ENCODE peak calls at places on chromosomes 11 and 22, in five cellular contexts. One of them, this sample, is unnamed.

GRCh38 chr11:72773291-72773690 is 20.6 kb downstream of the STARD10 start:
- DNase-seq in pancreas: peak; percentile 77
- DNase-seq in fibroblast of the aortic adventitia: peak; percentile 85
- DNase-seq in right lobe of liver: no peak
- DNase-seq in K562: no peak
- DNase-seq in this sample: no peak

GRCh38 chr11:14643697-14644395 is at the start of gene PDE3B:
- DNase-seq in right lobe of liver: peak; percentile 94
- DNase-seq in K562: peak; percentile 44
- DNase-seq in pancreas: peak; percentile 93
- DNase-seq in fibroblast of the aortic adventitia: peak; percentile 14
- DNase-seq in this sample: peak; percentile 93

GRCh38 chr11:1051356-1052132 is 15.0 kb upstream of the MUC6 start:
- DNase-seq in fibroblast of the aortic adventitia: no peak
- DNase-seq in right lobe of liver: peak; percentile 46
- DNase-seq in pancreas: peak; percentile 68
- DNase-seq in K562: no peak
- DNase-seq in this sample: no peak

GRCh38 chr11:12285106-12285505 is 92.3 kb upstream of the PARVA start:
- DNase-seq in pancreas: no peak
- DNase-seq in right lobe of liver: no peak
- DNase-seq in K562: no peak
- DNase-seq in fibroblast of the aortic adventitia: peak; percentile 98
- DNase-seq in this sample: peak; percentile 48

GRCh38 chr11:76735218-76735480 is 48.0 kb upstream of the TSKU start:
- DNase-seq in right lobe of liver: no peak
- DNase-seq in pancreas: no peak
- DNase-seq in K562: no peak
- DNase-seq in fibroblast of the aortic adventitia: no peak
- DNase-seq in this sample: no peak

GRCh38 chr11:123314972-123315371 is 115.1 kb upstream of the GRAMD1B start:
- DNase-seq in fibroblast of the aortic adventitia: no peak
- DNase-seq in right lobe of liver: no peak
- DNase-seq in K562: no peak
- DNase-seq in pancreas: no peak
- DNase-seq in this sample: no peak

GRCh38 chr11:94151311-94151710 is 22.7 kb downstream of the PANX1 start:
- DNase-seq in fibroblast of the aortic adventitia: no peak
- DNase-seq in right lobe of liver: no peak
- DNase-seq in K562: no peak
- DNase-seq in pancreas: no peak
- DNase-seq in this sample: no peak

GRCh38 chr11:65817312-65817814 is 16.4 kb upstream of the SNX32 start:
- DNase-seq in right lobe of liver: no peak
- DNase-seq in fibroblast of the aortic adventitia: peak; percentile 27
- DNase-seq in pancreas: no peak
- DNase-seq in K562: peak; percentile 14
- DNase-seq in this sample: no peak

GRCh38 chr22:38781033-38781432 is 12.9 kb downstream of the DNAL4 start:
- DNase-seq in fibroblast of the aortic adventitia: no peak
- DNase-seq in right lobe of liver: no peak
- DNase-seq in K562: no peak
- DNase-seq in pancreas: no peak
- DNase-seq in this sample: no peak

GRCh38 chr11:28619870-28620540 is 511.8 kb downstream of the METTL15 start:
- DNase-seq in fibroblast of the aortic adventitia: peak; percentile 67
- DNase-seq in K562: no peak
- DNase-seq in right lobe of liver: no peak
- DNase-seq in pancreas: no peak
- DNase-seq in this sample: no peak

GRCh38 chr11:57072640-57073039 is 83.9 kb downstream of the OR5AK2 start:
- DNase-seq in right lobe of liver: no peak
- DNase-seq in fibroblast of the aortic adventitia: peak; percentile 99
- DNase-seq in K562: no peak
- DNase-seq in pancreas: no peak
- DNase-seq in this sample: no peak

GRCh38 chr11:12762696-12763324 is 88.6 kb downstream of the TEAD1 start:
- DNase-seq in fibroblast of the aortic adventitia: no peak
- DNase-seq in K562: no peak
- DNase-seq in pancreas: no peak
- DNase-seq in right lobe of liver: no peak
- DNase-seq in this sample: no peak

GRCh38 chr11:1129666-1130160 is 28.0 kb upstream of the MUC5AC start:
- DNase-seq in fibroblast of the aortic adventitia: no peak
- DNase-seq in pancreas: no peak
- DNase-seq in K562: no peak
- DNase-seq in right lobe of liver: peak; percentile 46
- DNase-seq in this sample: no peak

GRCh38 chr11:88603499-88603898 is 266.0 kb upstream of the CTSC start:
- DNase-seq in right lobe of liver: no peak
- DNase-seq in fibroblast of the aortic adventitia: peak; percentile 92
- DNase-seq in pancreas: no peak
- DNase-seq in K562: no peak
- DNase-seq in this sample: no peak

GRCh38 chr11:1931326-1931725 is 11.8 kb downstream of the TNNT3 start:
- DNase-seq in fibroblast of the aortic adventitia: peak; percentile 70
- DNase-seq in right lobe of liver: peak; percentile 48
- DNase-seq in K562: no peak
- DNase-seq in pancreas: peak; percentile 17
- DNase-seq in this sample: no peak

GRCh38 chr11:75014129-75014528 is 25.4 kb downstream of the NEU3 start:
- DNase-seq in pancreas: no peak
- DNase-seq in fibroblast of the aortic adventitia: peak; percentile 79
- DNase-seq in right lobe of liver: no peak
- DNase-seq in K562: no peak
- DNase-seq in this sample: no peak

GRCh38 chr11:113448311-113448666 is 26.9 kb downstream of the DRD2 start:
- DNase-seq in pancreas: no peak
- DNase-seq in right lobe of liver: no peak
- DNase-seq in fibroblast of the aortic adventitia: no peak
- DNase-seq in K562: no peak
- DNase-seq in this sample: no peak

GRCh38 chr11:77252555-77253270 is 48.8 kb downstream of the GDPD4 start:
- DNase-seq in K562: no peak
- DNase-seq in pancreas: no peak
- DNase-seq in right lobe of liver: peak; percentile 59
- DNase-seq in fibroblast of the aortic adventitia: no peak
- DNase-seq in this sample: no peak

GRCh38 chr11:3051435-3052108 is 5.7 kb downstream of the CARS1 start:
- DNase-seq in fibroblast of the aortic adventitia: no peak
- DNase-seq in pancreas: no peak
- DNase-seq in right lobe of liver: no peak
- DNase-seq in K562: no peak
- DNase-seq in this sample: peak; percentile 38

GRCh38 chr11:1530686-1531256 is 41.3 kb downstream of the DUSP8 start:
- DNase-seq in pancreas: peak; percentile 55
- DNase-seq in K562: no peak
- DNase-seq in right lobe of liver: no peak
- DNase-seq in fibroblast of the aortic adventitia: no peak
- DNase-seq in this sample: no peak

GRCh38 chr22:39309364-39309861 is 10.0 kb downstream of the RPL3 start:
- DNase-seq in right lobe of liver: no peak
- DNase-seq in fibroblast of the aortic adventitia: no peak
- DNase-seq in pancreas: peak; percentile 52
- DNase-seq in K562: no peak
- DNase-seq in this sample: no peak

GRCh38 chr11:75845324-75845723 is 30.3 kb downstream of the UVRAG start:
- DNase-seq in K562: no peak
- DNase-seq in right lobe of liver: no peak
- DNase-seq in pancreas: no peak
- DNase-seq in fibroblast of the aortic adventitia: no peak
- DNase-seq in this sample: no peak

GRCh38 chr22:31631381-31631780 is 30.6 kb downstream of the PISD start:
- DNase-seq in fibroblast of the aortic adventitia: no peak
- DNase-seq in right lobe of liver: no peak
- DNase-seq in pancreas: no peak
- DNase-seq in K562: no peak
- DNase-seq in this sample: no peak

GRCh38 chr11:119316729-119317591 is at the start of gene MCAM:
- DNase-seq in right lobe of liver: peak; percentile 61
- DNase-seq in fibroblast of the aortic adventitia: peak; percentile 11
- DNase-seq in pancreas: peak; percentile 79
- DNase-seq in K562: peak; percentile 92
- DNase-seq in this sample: peak; percentile 93

GRCh38 chr11:35145249-35145648 is 6.3 kb downstream of the CD44 start:
- DNase-seq in pancreas: peak; percentile 70
- DNase-seq in right lobe of liver: peak; percentile 56
- DNase-seq in K562: peak; percentile 25
- DNase-seq in fibroblast of the aortic adventitia: no peak
- DNase-seq in this sample: peak; percentile 74
- H3K4me3 ChIP-seq in pancreas: no peak overlapping the region
- H3K4me3 ChIP-seq in right lobe of liver: no peak overlapping the region
- H3K4me3 ChIP-seq in K562: no peak overlapping the region
- H3K4me3 ChIP-seq in fibroblast of the aortic adventitia: peak overlapping the region; percentile 18
- H3K4me3 ChIP-seq in this sample: peak overlapping the region; percentile 23

DNA sequence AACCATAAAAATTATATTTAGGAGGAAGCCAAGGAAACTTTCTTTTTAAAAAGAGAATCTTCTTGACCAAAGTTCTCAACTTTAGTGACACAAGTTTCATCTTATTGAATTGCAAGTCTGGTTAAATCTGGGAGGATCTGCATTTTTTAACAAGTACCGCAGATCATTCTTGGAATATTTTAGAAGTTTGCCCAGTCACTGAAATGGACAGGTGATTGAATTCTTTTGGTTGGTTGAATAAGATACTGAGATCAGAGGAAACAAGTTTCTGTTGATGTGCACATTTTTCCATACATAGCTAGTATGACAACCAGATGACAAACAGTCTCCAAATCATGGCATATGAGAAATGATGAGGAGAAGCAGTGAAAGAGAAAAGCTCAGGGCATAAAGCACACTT is 50.2 kb downstream of the SLN start:
- DNase-seq in right lobe of liver: no peak
- DNase-seq in K562: no peak
- DNase-seq in fibroblast of the aortic adventitia: no peak
- DNase-seq in pancreas: no peak
- DNase-seq in this sample: no peak
- H3K4me3 ChIP-seq in right lobe of liver: no peak overlapping the region
- H3K4me3 ChIP-seq in K562: no peak overlapping the region
- H3K4me3 ChIP-seq in fibroblast of the aortic adventitia: no peak overlapping the region
- H3K4me3 ChIP-seq in pancreas: no peak overlapping the region
- H3K4me3 ChIP-seq in this sample: no peak overlapping the region

GRCh38 chr11:128448487-128448886 is 138.9 kb downstream of the ETS1 start:
- DNase-seq in K562: no peak
- DNase-seq in right lobe of liver: peak; percentile 78
- DNase-seq in fibroblast of the aortic adventitia: peak; percentile 27
- DNase-seq in pancreas: peak; percentile 79
- DNase-seq in this sample: no peak
- H3K4me3 ChIP-seq in K562: no peak overlapping the region
- H3K4me3 ChIP-seq in right lobe of liver: no peak overlapping the region
- H3K4me3 ChIP-seq in fibroblast of the aortic adventitia: no peak overlapping the region
- H3K4me3 ChIP-seq in pancreas: no peak overlapping the region
- H3K4me3 ChIP-seq in this sample: no peak overlapping the region

GRCh38 chr22:36453266-36453607 is 28.2 kb downstream of the TXN2 start:
- DNase-seq in pancreas: no peak
- DNase-seq in K562: no peak
- DNase-seq in right lobe of liver: no peak
- DNase-seq in fibroblast of the aortic adventitia: no peak
- DNase-seq in this sample: peak; percentile 40
- H3K4me3 ChIP-seq in pancreas: no peak overlapping the region
- H3K4me3 ChIP-seq in K562: no peak overlapping the region
- H3K4me3 ChIP-seq in right lobe of liver: no peak overlapping the region
- H3K4me3 ChIP-seq in fibroblast of the aortic adventitia: no peak overlapping the region
- H3K4me3 ChIP-seq in this sample: no peak overlapping the region

This sample was measured in NB4.